ENCODE peak calls at places on chromosomes 7 and 10, in nine cellular contexts. D, Q, C, N, P, Z, J, X and G are unnamed samples.

GRCh38 chr10:29486466-29486865 is 148.3 kb downstream of the SVIL start:
- DNase-seq in D (no peak), Q (peak), C (no peak), N (no peak), P (no peak), Z (peak), J (no peak), X (no peak), G (no peak)

GRCh38 chr10:33406596-33406995 is 72.1 kb upstream of the NRP1 start:
- DNase-seq in D (no peak), Q (no peak), C (no peak), N (no peak), P (no peak), Z (no peak), J (no peak), X (no peak), G (no peak)

GRCh38 chr7:85927226-85927625 is 716.5 kb upstream of the GRM3 start:
- DNase-seq in D (no peak), Q (no peak), C (no peak), N (no peak), P (no peak), Z (no peak), J (no peak), X (no peak), G (no peak)

GRCh38 chr10:80205478-80206276 is at the start of gene ANXA11:
- DNase-seq in D (no peak), Q (peak), C (no peak), N (peak), P (peak), Z (peak), J (no peak), X (peak), G (peak)

GRCh38 chr7:51188987-51189386 is 127.6 kb downstream of the COBL start:
- DNase-seq in D (no peak), Q (no peak), C (no peak), N (no peak), P (no peak), Z (no peak), J (no peak), X (no peak), G (no peak)

GRCh38 chr10:124592736-124593430 is 131.3 kb downstream of the LHPP start:
- DNase-seq in D (no peak), Q (no peak), C (no peak), N (no peak), P (no peak), Z (no peak), J (no peak), X (no peak), G (no peak)

GRCh38 chr7:50728184-50728583 is 54.5 kb downstream of the GRB10 start:
- DNase-seq in D (no peak), Q (no peak), C (no peak), N (no peak), P (no peak), Z (no peak), J (no peak), X (no peak), G (no peak)

GRCh38 chr7:101901661-101902491 is 84.5 kb downstream of the CUX1 start:
- DNase-seq in D (no peak), Q (peak), C (no peak), N (no peak), P (no peak), Z (no peak), J (no peak), X (no peak), G (no peak)

GRCh38 chr10:114729103-114729659 is 71.1 kb upstream of the ABLIM1 start:
- DNase-seq in D (no peak), Q (no peak), C (no peak), N (no peak), P (no peak), Z (no peak), J (no peak), X (no peak), G (no peak)

GRCh38 chr7:112254166-112254565 is 47.7 kb downstream of the ZNF277 start:
- DNase-seq in D (no peak), Q (no peak), C (no peak), N (no peak), P (no peak), Z (no peak), J (no peak), X (no peak), G (no peak)

GRCh38 chr10:17795088-17795487 is 14.1 kb upstream of the MRC1 start:
- DNase-seq in D (no peak), Q (no peak), C (no peak), N (no peak), P (no peak), Z (no peak), J (no peak), X (no peak), G (no peak)

GRCh38 chr7:108158766-108159165 is 28.6 kb upstream of the LAMB4 start:
- DNase-seq in D (no peak), Q (no peak), C (no peak), N (no peak), P (no peak), Z (no peak), J (no peak), X (peak), G (no peak)

GRCh38 chr10:50390302-50390701 is 139.0 kb upstream of the ASAH2 start:
- DNase-seq in D (no peak), Q (no peak), C (no peak), N (no peak), P (no peak), Z (no peak), J (no peak), X (no peak), G (no peak)

GRCh38 chr7:151890355-151891004 is 13.6 kb upstream of the PRKAG2 start:
- DNase-seq in D (no peak), Q (peak), C (no peak), N (peak), P (no peak), Z (no peak), J (no peak), X (no peak), G (no peak)

GRCh38 chr7:2666130-2666529 is 21.9 kb upstream of the AMZ1 start:
- DNase-seq in D (no peak), Q (no peak), C (no peak), N (no peak), P (no peak), Z (no peak), J (no peak), X (no peak), G (no peak)

GRCh38 chr7:33420311-33420710 is 290.9 kb downstream of the BBS9 start:
- DNase-seq in D (no peak), Q (no peak), C (no peak), N (no peak), P (no peak), Z (no peak), J (no peak), X (no peak), G (no peak)

GRCh38 chr7:4207011-4207410 is 475.1 kb upstream of the FOXK1 start:
- DNase-seq in D (no peak), Q (no peak), C (no peak), N (no peak), P (no peak), Z (no peak), J (no peak), X (no peak), G (no peak)

GRCh38 chr10:42367532-42368230 is 270.7 kb downstream of the ZNF33B start:
- DNase-seq in D (peak), Q (no peak), C (peak), N (no peak), P (no peak), Z (no peak), J (peak), X (no peak), G (peak)

GRCh38 chr7:2044311-2044882 is 188.3 kb downstream of the MAD1L1 start:
- DNase-seq in D (no peak), Q (no peak), C (no peak), N (no peak), P (no peak), Z (no peak), J (no peak), X (no peak), G (no peak)

GRCh38 chr7:27651702-27652101 is 11.0 kb downstream of the HIBADH start:
- DNase-seq in D (no peak), Q (no peak), C (no peak), N (no peak), P (no peak), Z (no peak), J (no peak), X (no peak), G (no peak)

GRCh38 chr7:128841961-128842673 is 11.9 kb downstream of the FLNC start:
- DNase-seq in D (no peak), Q (peak), C (no peak), N (no peak), P (peak), Z (peak), J (peak), X (peak), G (peak)

GRCh38 chr10:59324597-59324996 is 37.8 kb downstream of the FAM13C start:
- DNase-seq in D (no peak), Q (no peak), C (no peak), N (no peak), P (no peak), Z (no peak), J (no peak), X (no peak), G (no peak)

GRCh38 chr7:25615005-25615404 is 386.7 kb upstream of the NPVF start:
- DNase-seq in D (no peak), Q (peak), C (no peak), N (peak), P (no peak), Z (no peak), J (no peak), X (no peak), G (no peak)

GRCh38 chr10:79560160-79560709 is at the start of gene SFTPA2:
- DNase-seq in D (no peak), Q (no peak), C (no peak), N (no peak), P (no peak), Z (no peak), J (no peak), X (no peak), G (no peak)

GRCh38 chr10:89175821-89176220 is 31.3 kb downstream of the CH25H start:
- DNase-seq in D (no peak), Q (no peak), C (no peak), N (no peak), P (no peak), Z (no peak), J (no peak), X (no peak), G (no peak)

GRCh38 chr10:124830445-124830844 is 28.8 kb downstream of the ABRAXAS2 start:
- DNase-seq in D (no peak), Q (no peak), C (no peak), N (no peak), P (no peak), Z (no peak), J (no peak), X (no peak), G (no peak)

GRCh38 chr10:86545097-86545496 is 23.5 kb upstream of the WAPL start:
- DNase-seq in D (no peak), Q (peak), C (no peak), N (no peak), P (no peak), Z (no peak), J (no peak), X (no peak), G (no peak)

GRCh38 chr7:71694678-71695077 is 562.7 kb downstream of the GALNT17 start:
- DNase-seq in D (no peak), Q (peak), C (no peak), N (no peak), P (no peak), Z (no peak), J (no peak), X (no peak), G (no peak)